ENCODE peak calls at places on chromosomes 12 and 14, in ten cellular contexts. One of them, this sample, is unnamed.
A peak's percentile ranks its signal among the peaks of the same experiment; 100 is the strongest.

GRCh38 chr14:72678360-72678759 is 215.5 kb downstream of the DPF3 start:
- DNase-seq in AG10803: peak; percentile 58
- DNase-seq in astrocyte of the spinal cord: peak; percentile 81
- DNase-seq in psoas muscle: no peak
- DNase-seq in prostate gland: no peak
- DNase-seq in GM10248: no peak
- DNase-seq in endothelial cell: no peak
- DNase-seq in BJ: peak; percentile 47
- DNase-seq in HFF-Myc: no peak
- DNase-seq in SK-N-SH: no peak
- DNase-seq in this sample: no peak

GRCh38 chr12:12993367-12993766 is 6.7 kb downstream of the HEBP1 start:
- DNase-seq in AG10803: no peak
- DNase-seq in prostate gland: no peak
- DNase-seq in GM10248: no peak
- DNase-seq in SK-N-SH: no peak
- DNase-seq in astrocyte of the spinal cord: no peak
- DNase-seq in psoas muscle: no peak
- DNase-seq in endothelial cell: no peak
- DNase-seq in BJ: no peak
- DNase-seq in HFF-Myc: no peak
- DNase-seq in this sample: no peak

GRCh38 chr14:32422440-32422839 is 93.3 kb downstream of the AKAP6 start:
- DNase-seq in astrocyte of the spinal cord: no peak
- DNase-seq in GM10248: no peak
- DNase-seq in SK-N-SH: no peak
- DNase-seq in psoas muscle: no peak
- DNase-seq in prostate gland: no peak
- DNase-seq in HFF-Myc: no peak
- DNase-seq in endothelial cell: no peak
- DNase-seq in AG10803: no peak
- DNase-seq in BJ: no peak
- DNase-seq in this sample: no peak

GRCh38 chr12:85809500-85809899 is 26.7 kb downstream of the RASSF9 start:
- DNase-seq in HFF-Myc: no peak
- DNase-seq in AG10803: no peak
- DNase-seq in prostate gland: no peak
- DNase-seq in BJ: no peak
- DNase-seq in GM10248: no peak
- DNase-seq in psoas muscle: no peak
- DNase-seq in astrocyte of the spinal cord: no peak
- DNase-seq in endothelial cell: no peak
- DNase-seq in SK-N-SH: no peak
- DNase-seq in this sample: no peak

GRCh38 chr12:113486722-113487121 is 15.1 kb upstream of the LHX5 start:
- DNase-seq in AG10803: no peak
- DNase-seq in GM10248: no peak
- DNase-seq in astrocyte of the spinal cord: no peak
- DNase-seq in BJ: no peak
- DNase-seq in SK-N-SH: no peak
- DNase-seq in prostate gland: no peak
- DNase-seq in HFF-Myc: no peak
- DNase-seq in psoas muscle: no peak
- DNase-seq in endothelial cell: no peak
- DNase-seq in this sample: no peak

GRCh38 chr14:68282479-68283377 is 463.1 kb downstream of the RAD51B start:
- DNase-seq in BJ: no peak
- DNase-seq in SK-N-SH: no peak
- DNase-seq in HFF-Myc: no peak
- DNase-seq in GM10248: peak; percentile 41
- DNase-seq in astrocyte of the spinal cord: no peak
- DNase-seq in psoas muscle: no peak
- DNase-seq in endothelial cell: no peak
- DNase-seq in AG10803: no peak
- DNase-seq in prostate gland: no peak
- DNase-seq in this sample: peak; percentile 62

GRCh38 chr12:93777249-93777648 is 100.1 kb downstream of the CRADD start:
- DNase-seq in psoas muscle: no peak
- DNase-seq in astrocyte of the spinal cord: peak; percentile 67
- DNase-seq in AG10803: peak; percentile 65
- DNase-seq in SK-N-SH: no peak
- DNase-seq in HFF-Myc: no peak
- DNase-seq in GM10248: no peak
- DNase-seq in endothelial cell: no peak
- DNase-seq in BJ: no peak
- DNase-seq in prostate gland: no peak
- DNase-seq in this sample: no peak

GRCh38 chr14:103801459-103801858 is 45.9 kb downstream of the PPP1R13B start:
- DNase-seq in prostate gland: no peak
- DNase-seq in AG10803: peak; percentile 76
- DNase-seq in endothelial cell: no peak
- DNase-seq in HFF-Myc: peak; percentile 10
- DNase-seq in astrocyte of the spinal cord: peak; percentile 75
- DNase-seq in SK-N-SH: no peak
- DNase-seq in GM10248: no peak
- DNase-seq in BJ: peak; percentile 41
- DNase-seq in psoas muscle: no peak
- DNase-seq in this sample: no peak

GRCh38 chr12:66144796-66145754 is 14.5 kb upstream of the LLPH start:
- DNase-seq in prostate gland: peak; percentile 62
- DNase-seq in BJ: no peak
- DNase-seq in AG10803: peak; percentile 77
- DNase-seq in psoas muscle: no peak
- DNase-seq in GM10248: no peak
- DNase-seq in HFF-Myc: peak; percentile 30
- DNase-seq in SK-N-SH: peak; percentile 39
- DNase-seq in endothelial cell: peak; percentile 42
- DNase-seq in astrocyte of the spinal cord: peak; percentile 67
- DNase-seq in this sample: peak; percentile 8
- TF ChIP-seq CTCF in prostate gland: peak; percentile 71
- TF ChIP-seq CTCF in BJ: peak; percentile 64
- TF ChIP-seq CTCF in AG10803: peak; percentile 65
- TF ChIP-seq CTCF in psoas muscle: peak; percentile 56
- TF ChIP-seq CTCF in GM10248: no peak
- TF ChIP-seq CTCF in HFF-Myc: peak; percentile 65
- TF ChIP-seq CTCF in SK-N-SH: peak; percentile 65
- TF ChIP-seq CTCF in endothelial cell: peak; percentile 27
- TF ChIP-seq CTCF in astrocyte of the spinal cord: peak; percentile 55
- TF ChIP-seq CTCF in this sample: peak; percentile 17

GRCh38 chr14:50006141-50006540 is 110.2 kb downstream of the VCPKMT start:
- DNase-seq in AG10803: peak; percentile 61
- DNase-seq in BJ: no peak
- DNase-seq in endothelial cell: no peak
- DNase-seq in SK-N-SH: peak; percentile 76
- DNase-seq in HFF-Myc: no peak
- DNase-seq in psoas muscle: no peak
- DNase-seq in prostate gland: no peak
- DNase-seq in astrocyte of the spinal cord: no peak
- DNase-seq in GM10248: no peak
- DNase-seq in this sample: no peak

GRCh38 chr14:50010752-50011151 is 105.6 kb downstream of the VCPKMT start:
- DNase-seq in endothelial cell: no peak
- DNase-seq in GM10248: no peak
- DNase-seq in psoas muscle: no peak
- DNase-seq in prostate gland: no peak
- DNase-seq in SK-N-SH: no peak
- DNase-seq in BJ: no peak
- DNase-seq in astrocyte of the spinal cord: no peak
- DNase-seq in AG10803: peak; percentile 63
- DNase-seq in HFF-Myc: no peak
- DNase-seq in this sample: no peak

GRCh38 chr14:50003213-50004021 is 110.5 kb downstream of the ARF6 start:
- DNase-seq in psoas muscle: peak; percentile 86
- DNase-seq in endothelial cell: peak; percentile 40
- DNase-seq in SK-N-SH: peak; percentile 78
- DNase-seq in BJ: no peak
- DNase-seq in AG10803: peak; percentile 69
- DNase-seq in HFF-Myc: no peak
- DNase-seq in GM10248: peak; percentile 90
- DNase-seq in astrocyte of the spinal cord: peak; percentile 66
- DNase-seq in prostate gland: peak; percentile 67
- DNase-seq in this sample: peak; percentile 92

GRCh38 chr14:50008562-50009355 is 107.6 kb downstream of the VCPKMT start:
- DNase-seq in BJ: no peak
- DNase-seq in SK-N-SH: no peak
- DNase-seq in psoas muscle: no peak
- DNase-seq in GM10248: no peak
- DNase-seq in AG10803: no peak
- DNase-seq in prostate gland: no peak
- DNase-seq in HFF-Myc: no peak
- DNase-seq in endothelial cell: no peak
- DNase-seq in astrocyte of the spinal cord: no peak
- DNase-seq in this sample: no peak

DNA sequence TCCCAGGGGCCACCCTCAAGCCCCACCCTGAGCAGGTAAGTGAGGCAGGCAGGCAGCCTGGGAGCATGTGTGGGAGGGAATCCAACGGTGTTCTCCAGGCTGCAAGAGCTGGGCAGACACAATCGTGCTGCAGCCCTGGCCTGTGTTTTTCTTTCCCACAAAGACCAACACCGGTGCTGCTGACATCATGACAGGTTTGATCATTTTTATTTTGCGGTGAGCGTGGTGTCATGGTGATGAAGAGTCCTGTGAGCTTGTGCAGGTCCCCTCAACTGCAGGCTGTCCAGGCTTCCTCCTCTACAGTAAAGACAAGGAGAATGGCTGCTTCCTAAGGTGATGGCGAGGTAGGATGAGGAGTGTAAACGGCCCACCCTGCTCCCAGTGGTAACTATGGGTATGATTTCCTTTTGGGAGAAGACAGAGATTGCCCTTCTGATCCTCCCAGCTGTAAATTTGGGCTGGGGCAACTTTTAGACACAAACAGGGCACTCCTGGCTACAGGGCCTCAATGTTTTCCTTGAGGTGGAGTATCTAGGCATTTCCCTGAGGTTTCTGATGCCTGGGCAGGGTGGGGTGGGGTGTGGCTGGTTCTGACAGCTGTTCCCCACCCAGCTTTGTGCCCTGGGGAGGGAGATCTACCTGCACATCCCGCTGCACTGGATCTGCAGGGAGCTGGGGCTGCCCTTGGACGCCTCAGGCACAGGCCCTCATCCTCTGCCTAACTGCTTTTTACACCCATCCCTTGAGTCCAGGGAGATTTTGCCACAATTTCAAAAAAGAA is 109.1 kb downstream of the VCPKMT start:
- DNase-seq in GM10248: no peak
- DNase-seq in endothelial cell: no peak
- DNase-seq in HFF-Myc: no peak
- DNase-seq in prostate gland: no peak
- DNase-seq in SK-N-SH: no peak
- DNase-seq in astrocyte of the spinal cord: no peak
- DNase-seq in BJ: no peak
- DNase-seq in psoas muscle: no peak
- DNase-seq in AG10803: no peak
- DNase-seq in this sample: no peak
- TF ChIP-seq CTCF in GM10248: no peak
- TF ChIP-seq CTCF in endothelial cell: no peak
- TF ChIP-seq CTCF in HFF-Myc: no peak
- TF ChIP-seq CTCF in prostate gland: no peak
- TF ChIP-seq CTCF in SK-N-SH: no peak
- TF ChIP-seq CTCF in astrocyte of the spinal cord: no peak
- TF ChIP-seq CTCF in BJ: no peak
- TF ChIP-seq CTCF in psoas muscle: no peak
- TF ChIP-seq CTCF in AG10803: no peak
- TF ChIP-seq CTCF in this sample: no peak

DNA sequence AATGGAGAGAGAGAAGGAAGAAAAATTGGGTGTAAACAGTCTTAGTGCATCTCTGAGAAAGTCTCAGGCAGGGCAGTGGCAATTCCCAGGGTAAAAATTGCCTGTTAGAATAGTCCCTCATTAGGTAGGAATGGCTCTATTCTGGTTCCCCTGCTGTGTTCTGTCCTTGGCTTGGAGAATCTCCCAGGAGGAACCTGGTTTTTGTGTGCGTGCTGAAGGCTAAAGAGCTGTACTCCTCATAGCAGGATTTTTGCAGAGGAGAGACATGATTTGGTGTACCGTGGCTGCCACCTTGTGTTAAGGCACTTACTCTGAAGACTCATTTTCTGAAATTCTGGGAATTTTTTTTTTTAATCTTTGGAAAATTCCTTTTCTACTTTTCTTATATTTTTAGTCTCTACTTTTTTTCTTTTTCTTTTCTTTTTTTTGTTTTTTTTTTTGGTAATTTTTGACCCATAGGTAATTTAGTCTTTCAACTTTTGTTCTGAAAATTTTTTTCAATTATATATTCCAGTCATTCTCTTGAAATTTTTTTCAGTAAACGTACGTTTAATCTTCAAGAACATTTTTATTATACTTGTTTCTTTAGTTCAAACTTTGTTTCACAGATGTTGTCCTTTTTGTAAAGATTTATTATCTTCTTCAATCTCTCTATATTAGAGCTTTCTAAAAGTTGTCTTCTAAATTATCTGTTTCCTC is 63.8 kb downstream of the FBXO33 start:
- DNase-seq in AG10803: peak; percentile 81
- DNase-seq in SK-N-SH: peak; percentile 38
- DNase-seq in prostate gland: peak; percentile 26
- DNase-seq in HFF-Myc: peak; percentile 64
- DNase-seq in endothelial cell: peak; percentile 52
- DNase-seq in astrocyte of the spinal cord: peak; percentile 81
- DNase-seq in BJ: no peak
- DNase-seq in GM10248: peak; percentile 30
- DNase-seq in psoas muscle: no peak
- DNase-seq in this sample: peak; percentile 54
- TF ChIP-seq CTCF in AG10803: peak; percentile 80
- TF ChIP-seq CTCF in SK-N-SH: peak; percentile 57
- TF ChIP-seq CTCF in prostate gland: peak; percentile 45
- TF ChIP-seq CTCF in HFF-Myc: peak; percentile 49
- TF ChIP-seq CTCF in endothelial cell: peak; percentile 39
- TF ChIP-seq CTCF in astrocyte of the spinal cord: peak; percentile 60
- TF ChIP-seq CTCF in BJ: peak; percentile 57
- TF ChIP-seq CTCF in GM10248: peak; percentile 45
- TF ChIP-seq CTCF in psoas muscle: peak; percentile 56
- TF ChIP-seq CTCF in this sample: peak; percentile 67

DNA sequence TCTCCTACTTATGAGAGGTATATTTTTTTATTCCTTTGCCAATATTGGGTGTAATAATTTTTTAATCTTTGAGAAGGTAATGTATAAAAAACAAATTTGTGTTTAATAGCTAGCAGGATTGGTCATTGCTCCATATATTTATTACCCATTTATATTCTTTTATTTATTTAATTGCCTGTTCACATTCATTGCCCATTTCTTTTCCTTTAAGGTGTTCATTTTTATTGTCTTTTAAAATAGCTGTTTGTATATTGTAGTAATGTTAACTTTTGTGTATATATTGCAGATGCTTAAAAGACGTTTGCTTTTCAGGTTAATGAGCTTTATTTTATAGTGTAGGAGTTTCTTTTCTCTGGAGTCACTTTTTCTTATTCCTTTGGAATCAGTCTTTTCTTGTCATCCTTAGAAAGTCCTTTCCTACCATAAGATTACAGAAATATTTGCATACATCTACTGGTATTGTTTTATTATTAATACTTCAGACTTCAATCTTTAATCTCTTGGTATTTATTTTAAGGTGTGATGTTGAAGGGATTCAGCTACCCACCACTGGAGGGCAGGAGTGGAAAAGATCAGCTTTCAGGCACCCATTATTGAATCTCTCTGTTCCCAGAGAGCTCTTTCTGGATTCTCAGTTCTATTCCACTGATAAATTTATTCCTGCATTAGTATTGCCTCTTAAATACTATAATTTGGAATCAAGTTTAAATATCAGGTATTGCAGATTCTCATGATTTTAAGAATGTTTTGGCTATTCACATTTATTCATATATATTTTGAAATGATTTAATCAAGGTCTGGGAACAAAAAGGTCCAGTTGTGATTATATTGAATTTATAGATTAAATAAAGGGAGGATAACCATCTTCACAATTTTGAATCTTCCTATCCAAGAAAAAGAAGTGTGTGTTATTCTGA is 17.3 kb downstream of the PPM1A start:
- DNase-seq in SK-N-SH: no peak
- DNase-seq in astrocyte of the spinal cord: no peak
- DNase-seq in AG10803: peak; percentile 9
- DNase-seq in BJ: no peak
- DNase-seq in prostate gland: no peak
- DNase-seq in HFF-Myc: no peak
- DNase-seq in psoas muscle: no peak
- DNase-seq in endothelial cell: peak; percentile 44
- DNase-seq in GM10248: no peak
- DNase-seq in this sample: peak; percentile 44
- TF ChIP-seq CTCF in SK-N-SH: peak; percentile 39
- TF ChIP-seq CTCF in astrocyte of the spinal cord: peak; percentile 43
- TF ChIP-seq CTCF in AG10803: peak; percentile 57
- TF ChIP-seq CTCF in BJ: peak; percentile 61
- TF ChIP-seq CTCF in prostate gland: no peak
- TF ChIP-seq CTCF in HFF-Myc: peak; percentile 38
- TF ChIP-seq CTCF in psoas muscle: peak; percentile 47
- TF ChIP-seq CTCF in endothelial cell: peak; percentile 76
- TF ChIP-seq CTCF in GM10248: no peak
- TF ChIP-seq CTCF in this sample: peak; percentile 71